ENCODE peak calls at places on chromosomes 2 and 18, in four cellular contexts. Z, U, L and V are unnamed samples.

GRCh38 chr18:57029761-57030160 is 117.1 kb upstream of the BOD1L2 start:
- DNase-seq in Z (no peak), L (no peak), U (no peak), V (no peak)

GRCh38 chr2:241666627-241667400 is 19.8 kb downstream of the DTYMK start:
- DNase-seq in L (no peak), Z (no peak), U (no peak), V (no peak)

GRCh38 chr2:152549428-152549827 is 167.8 kb downstream of the PRPF40A start:
- DNase-seq in L (no peak), U (peak; percentile 78), Z (no peak), V (no peak)

GRCh38 chr2:236217926-236218325 is 46.3 kb downstream of the ASB18 start:
- DNase-seq in Z (no peak), L (no peak), U (no peak), V (no peak)

GRCh38 chr2:217065695-217066405 is 206.0 kb upstream of the TNP1 start:
- DNase-seq in Z (peak; percentile 92), U (no peak), L (no peak), V (peak; percentile 95)

GRCh38 chr2:224202466-224202865 is 163.4 kb upstream of the SERPINE2 start:
- DNase-seq in L (no peak), Z (no peak), U (no peak), V (no peak)

GRCh38 chr2:57884281-57884680 is 162.3 kb upstream of the VRK2 start:
- DNase-seq in Z (no peak), U (no peak), L (no peak), V (no peak)

GRCh38 chr2:37262510-37262909 is 31.1 kb downstream of the NDUFAF7 start:
- DNase-seq in Z (no peak), L (no peak), U (no peak), V (no peak)

GRCh38 chr18:48072428-48073204 is 142.2 kb upstream of the SMAD2 start:
- DNase-seq in L (no peak), Z (no peak), U (no peak), V (peak; percentile 18)

GRCh38 chr2:101255501-101255900 is 2.8 kb downstream of the CNOT11 start:
- DNase-seq in Z (peak; percentile 24), L (no peak), U (no peak), V (peak; percentile 36)

GRCh38 chr2:54457326-54458023 is 1.3 kb downstream of the SPTBN1 start:
- DNase-seq in Z (peak; percentile 32), L (no peak), U (peak; percentile 63), V (peak; percentile 15)

GRCh38 chr2:54558976-54559410 is 102.9 kb downstream of the SPTBN1 start:
- DNase-seq in U (peak; percentile 33), Z (no peak), L (no peak), V (no peak)

GRCh38 chr2:233094614-233095013 is 34.5 kb downstream of the INPP5D start:
- DNase-seq in U (no peak), Z (no peak), L (no peak), V (no peak)

GRCh38 chr2:10372195-10372861 is 69.6 kb downstream of the HPCAL1 start:
- DNase-seq in U (no peak), Z (no peak), L (no peak), V (no peak)